ENCODE peak calls at places on chromosomes 3 and 15, in six cellular contexts. L, U, Q, O, R and J are unnamed samples.

GRCh38 chr15:66644815-66645345 is 57.2 kb upstream of the SMAD6 start:
- DNase-seq in L (no peak), U (no peak), Q (no peak), O (no peak), R (peak; percentile 18), J (no peak)

GRCh38 chr3:55380561-55380960 is 106.5 kb downstream of the WNT5A start:
- DNase-seq in L (no peak), U (no peak), Q (no peak), O (no peak), R (no peak), J (no peak)

GRCh38 chr15:96326551-96327154 is 3.8 kb upstream of the NR2F2 start:
- DNase-seq in L (peak; percentile 51), U (peak; percentile 62), Q (peak; percentile 54), O (peak; percentile 50), R (peak; percentile 67), J (peak; percentile 67)

GRCh38 chr3:94928921-94929320 is 866.1 kb downstream of the NSUN3 start:
- DNase-seq in L (no peak), U (no peak), Q (no peak), O (no peak), R (peak; percentile 83), J (no peak)

GRCh38 chr15:63497642-63498100 is 6.7 kb upstream of the USP3 start:
- DNase-seq in L (peak; percentile 29), U (no peak), Q (peak; percentile 88), O (no peak), R (no peak), J (no peak)

GRCh38 chr15:56460947-56461346 is 4.0 kb downstream of the MNS1 start:
- DNase-seq in L (no peak), U (no peak), Q (no peak), O (no peak), R (no peak), J (no peak)

GRCh38 chr3:31180274-31180673 is 285.8 kb upstream of the GADL1 start:
- DNase-seq in L (no peak), U (no peak), Q (no peak), O (no peak), R (no peak), J (no peak)

GRCh38 chr3:194505791-194506415 is 19.1 kb upstream of the ATP13A3 start:
- DNase-seq in L (no peak), U (no peak), Q (no peak), O (no peak), R (no peak), J (no peak)

GRCh38 chr3:178233371-178233770 is 302.9 kb upstream of the KCNMB2 start:
- DNase-seq in L (no peak), U (no peak), Q (no peak), O (no peak), R (no peak), J (no peak)
- TF ChIP-seq CTCF in L (no peak), U (no peak), Q (no peak), O (no peak), R (no peak), J (no peak)

GRCh38 chr3:129387492-129387891 is 40.9 kb downstream of the EFCAB12 start:
- DNase-seq in L (no peak), U (no peak), Q (no peak), O (no peak), R (no peak), J (no peak)
- TF ChIP-seq CTCF in L (no peak), U (no peak), Q (no peak), O (no peak), R (no peak), J (no peak)

GRCh38 chr3:172816968-172817367 is 66.4 kb downstream of the ECT2 start:
- DNase-seq in L (no peak), U (no peak), Q (no peak), O (no peak), R (no peak), J (no peak)
- TF ChIP-seq CTCF in L (no peak), U (no peak), Q (no peak), O (no peak), R (no peak), J (no peak)

DNA sequence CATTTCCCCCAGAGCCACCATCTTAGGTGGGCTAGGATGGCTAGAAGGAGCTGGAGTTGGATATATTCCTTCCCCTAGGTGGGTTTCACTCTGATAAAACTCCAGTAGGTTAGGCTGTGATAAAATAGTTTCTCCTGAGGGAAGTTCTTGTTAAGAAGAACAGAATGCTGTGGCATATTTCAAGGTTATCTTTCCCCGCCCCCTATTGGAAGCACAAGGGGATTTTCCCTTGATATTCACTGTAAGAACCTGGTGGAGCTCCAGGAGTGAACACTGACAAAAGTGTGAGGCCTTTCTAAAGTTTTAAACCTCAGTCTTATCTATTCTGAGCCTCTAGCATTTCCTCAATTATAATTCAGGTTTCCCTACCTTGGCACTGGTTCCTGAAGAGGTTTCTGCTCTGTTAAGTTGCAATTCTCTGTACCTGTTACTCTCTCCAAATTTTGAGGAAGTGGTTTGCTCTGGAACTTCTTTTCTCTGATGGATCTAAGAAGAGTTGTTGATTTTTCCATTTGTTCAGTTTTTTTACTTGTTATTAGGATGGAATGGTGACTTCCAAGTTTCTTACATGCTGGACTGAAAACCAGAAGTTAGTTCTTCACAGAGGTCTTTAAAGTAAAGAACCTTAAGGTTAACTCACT is 113.5 kb downstream of the GMPS start:
- DNase-seq in L (peak; percentile 17), U (no peak), Q (no peak), O (peak; percentile 31), R (no peak), J (no peak)
- TF ChIP-seq CTCF in L (peak; percentile 17), U (no peak), Q (no peak), O (no peak), R (no peak), J (no peak)

GRCh38 chr3:132273043-132273442 is 44.2 kb upstream of the ACP3 start:
- DNase-seq in L (no peak), U (no peak), Q (no peak), O (no peak), R (no peak), J (peak; percentile 21)
- TF ChIP-seq CTCF in L (no peak), U (no peak), Q (no peak), O (no peak), R (no peak), J (no peak)

GRCh38 chr15:42313463-42313862 is 40.2 kb upstream of the TMEM87A start:
- DNase-seq in L (no peak), U (no peak), Q (no peak), O (peak; percentile 10), R (no peak), J (no peak)
- TF ChIP-seq CTCF in L (no peak), U (no peak), Q (no peak), O (no peak), R (no peak), J (no peak)

GRCh38 chr3:36408146-36408545 is 27.8 kb downstream of the STAC start:
- DNase-seq in L (no peak), U (no peak), Q (no peak), O (no peak), R (no peak), J (no peak)
- TF ChIP-seq CTCF in L (no peak), U (no peak), Q (no peak), O (peak; percentile 31), R (peak; percentile 23), J (peak; percentile 25)

GRCh38 chr3:62229908-62230307 is 143.4 kb downstream of the FEZF2 start:
- DNase-seq in L (no peak), U (no peak), Q (no peak), O (no peak), R (peak; percentile 22), J (no peak)
- TF ChIP-seq CTCF in L (no peak), U (peak; percentile 8), Q (no peak), O (peak; percentile 46), R (peak; percentile 48), J (peak; percentile 37)

GRCh38 chr3:142888484-142889262 is at the start of gene PCOLCE2:
- DNase-seq in L (peak; percentile 33), U (peak; percentile 60), Q (peak; percentile 55), O (peak; percentile 61), R (peak; percentile 25), J (peak; percentile 71)
- TF ChIP-seq CTCF in L (no peak), U (no peak), Q (no peak), O (no peak), R (no peak), J (no peak)